ENCODE peak calls at places on chromosomes 13 and 19, in four cellular contexts. One of them, this sample, is unnamed.
A peak's percentile ranks its signal among the peaks of the same experiment; 100 is the strongest.

GRCh38 chr13:100210966-100211710 is 122.2 kb downstream of the PCCA start:
- DNase-seq in psoas muscle: no peak
- DNase-seq in upper lobe of right lung: no peak
- DNase-seq in fibroblast of villous mesenchyme: no peak
- DNase-seq in this sample: peak; percentile 23

GRCh38 chr13:83515267-83515666 is 367.0 kb downstream of the SLITRK1 start:
- DNase-seq in psoas muscle: no peak
- DNase-seq in upper lobe of right lung: no peak
- DNase-seq in fibroblast of villous mesenchyme: no peak
- DNase-seq in this sample: peak; percentile 46

GRCh38 chr19:41425174-41426115 is 1.7 kb downstream of the B3GNT8 start:
- DNase-seq in psoas muscle: no peak
- DNase-seq in upper lobe of right lung: no peak
- DNase-seq in fibroblast of villous mesenchyme: no peak
- DNase-seq in this sample: no peak

GRCh38 chr13:111253334-111253872 is 67.0 kb upstream of the TEX29 start:
- DNase-seq in psoas muscle: no peak
- DNase-seq in upper lobe of right lung: no peak
- DNase-seq in fibroblast of villous mesenchyme: peak; percentile 10
- DNase-seq in this sample: peak; percentile 45

GRCh38 chr13:97429681-97430081 is 4.3 kb upstream of the RAP2A start:
- DNase-seq in psoas muscle: no peak
- DNase-seq in upper lobe of right lung: no peak
- DNase-seq in fibroblast of villous mesenchyme: peak; percentile 41
- DNase-seq in this sample: peak; percentile 72

GRCh38 chr13:53151692-53152421 is 123.2 kb downstream of the OLFM4 start:
- DNase-seq in psoas muscle: no peak
- DNase-seq in upper lobe of right lung: no peak
- DNase-seq in fibroblast of villous mesenchyme: peak; percentile 1
- DNase-seq in this sample: peak; percentile 32

GRCh38 chr19:743168-743687 is 7.7 kb upstream of the MISP start:
- DNase-seq in psoas muscle: no peak
- DNase-seq in upper lobe of right lung: no peak
- DNase-seq in fibroblast of villous mesenchyme: no peak
- DNase-seq in this sample: no peak

GRCh38 chr13:54185785-54186184 is 1157.2 kb downstream of the OLFM4 start:
- DNase-seq in psoas muscle: no peak
- DNase-seq in upper lobe of right lung: no peak
- DNase-seq in fibroblast of villous mesenchyme: no peak
- DNase-seq in this sample: no peak

GRCh38 chr13:42056146-42056545 is 7.7 kb downstream of the DGKH start:
- DNase-seq in psoas muscle: no peak
- DNase-seq in upper lobe of right lung: no peak
- DNase-seq in fibroblast of villous mesenchyme: no peak
- DNase-seq in this sample: no peak

GRCh38 chr13:90867336-90867683 is 480.2 kb upstream of the MIR17HG start:
- DNase-seq in psoas muscle: peak; percentile 46
- DNase-seq in upper lobe of right lung: peak; percentile 73
- DNase-seq in fibroblast of villous mesenchyme: peak; percentile 56
- DNase-seq in this sample: peak; percentile 66

GRCh38 chr13:51768378-51768921 is 35.5 kb downstream of the DHRS12 start:
- DNase-seq in psoas muscle: no peak
- DNase-seq in upper lobe of right lung: no peak
- DNase-seq in fibroblast of villous mesenchyme: no peak
- DNase-seq in this sample: no peak

GRCh38 chr13:27709779-27710178 is 82.5 kb upstream of the GSX1 start:
- DNase-seq in psoas muscle: no peak
- DNase-seq in upper lobe of right lung: no peak
- DNase-seq in fibroblast of villous mesenchyme: no peak
- DNase-seq in this sample: no peak

GRCh38 chr13:95698047-95698749 is 21.3 kb downstream of the DNAJC3 start:
- DNase-seq in psoas muscle: no peak
- DNase-seq in upper lobe of right lung: no peak
- DNase-seq in fibroblast of villous mesenchyme: peak; percentile 36
- DNase-seq in this sample: no peak

GRCh38 chr19:46608581-46609345 is 7.6 kb downstream of the CALM3 start:
- DNase-seq in psoas muscle: peak; percentile 27
- DNase-seq in upper lobe of right lung: peak; percentile 60
- DNase-seq in fibroblast of villous mesenchyme: no peak
- DNase-seq in this sample: no peak

GRCh38 chr13:44191504-44192171 is 182.0 kb upstream of the SERP2 start:
- DNase-seq in psoas muscle: no peak
- DNase-seq in upper lobe of right lung: no peak
- DNase-seq in fibroblast of villous mesenchyme: peak; percentile 83
- DNase-seq in this sample: peak; percentile 89

GRCh38 chr13:20441879-20442278 is 83.8 kb downstream of the CRYL1 start:
- DNase-seq in psoas muscle: no peak
- DNase-seq in upper lobe of right lung: no peak
- DNase-seq in fibroblast of villous mesenchyme: peak; percentile 12
- DNase-seq in this sample: no peak

GRCh38 chr19:6457958-6458694 is 1.5 kb downstream of the SLC25A23 start:
- DNase-seq in psoas muscle: no peak
- DNase-seq in upper lobe of right lung: no peak
- DNase-seq in fibroblast of villous mesenchyme: no peak
- DNase-seq in this sample: no peak

GRCh38 chr19:46574533-46574932 is 26.6 kb upstream of the CALM3 start:
- DNase-seq in psoas muscle: no peak
- DNase-seq in upper lobe of right lung: no peak
- DNase-seq in fibroblast of villous mesenchyme: peak; percentile 22
- DNase-seq in this sample: no peak

GRCh38 chr13:106047859-106048258 is 487.6 kb downstream of the EFNB2 start:
- DNase-seq in psoas muscle: no peak
- DNase-seq in upper lobe of right lung: no peak
- DNase-seq in fibroblast of villous mesenchyme: no peak
- DNase-seq in this sample: no peak

GRCh38 chr19:15128162-15128770 is 21.1 kb downstream of the SYDE1 start:
- DNase-seq in psoas muscle: no peak
- DNase-seq in upper lobe of right lung: no peak
- DNase-seq in fibroblast of villous mesenchyme: no peak
- DNase-seq in this sample: no peak

GRCh38 chr19:33841685-33842084 is 45.0 kb downstream of the KCTD15 start:
- DNase-seq in psoas muscle: no peak
- DNase-seq in upper lobe of right lung: peak; percentile 23
- DNase-seq in fibroblast of villous mesenchyme: no peak
- DNase-seq in this sample: no peak

GRCh38 chr13:111153977-111154332 is 38.8 kb downstream of the ARHGEF7 start:
- DNase-seq in psoas muscle: no peak
- DNase-seq in upper lobe of right lung: no peak
- DNase-seq in fibroblast of villous mesenchyme: peak; percentile 44
- DNase-seq in this sample: peak; percentile 35

GRCh38 chr13:113905942-113906341 is 42.1 kb upstream of the GAS6 start:
- DNase-seq in psoas muscle: no peak
- DNase-seq in upper lobe of right lung: no peak
- DNase-seq in fibroblast of villous mesenchyme: no peak
- DNase-seq in this sample: no peak

GRCh38 chr19:14167013-14167593 is 30.7 kb upstream of the ASF1B start:
- DNase-seq in psoas muscle: no peak
- DNase-seq in upper lobe of right lung: no peak
- DNase-seq in fibroblast of villous mesenchyme: no peak
- DNase-seq in this sample: no peak

GRCh38 chr13:104949840-104950805 is 1585.3 kb downstream of the EFNB2 start:
- DNase-seq in psoas muscle: no peak
- DNase-seq in upper lobe of right lung: no peak
- DNase-seq in fibroblast of villous mesenchyme: peak; percentile 11
- DNase-seq in this sample: no peak

GRCh38 chr13:102703721-102704035 is 8.8 kb upstream of the METTL21C start:
- DNase-seq in psoas muscle: no peak
- DNase-seq in upper lobe of right lung: no peak
- DNase-seq in fibroblast of villous mesenchyme: no peak
- DNase-seq in this sample: no peak

GRCh38 chr13:65808061-65808460 is 1422.1 kb downstream of the PCDH9 start:
- DNase-seq in psoas muscle: no peak
- DNase-seq in upper lobe of right lung: no peak
- DNase-seq in fibroblast of villous mesenchyme: peak; percentile 5
- DNase-seq in this sample: no peak

GRCh38 chr19:48900477-48901452 is 653 bp downstream of the NUCB1 start:
- DNase-seq in psoas muscle: peak; percentile 64
- DNase-seq in upper lobe of right lung: no peak
- DNase-seq in fibroblast of villous mesenchyme: peak; percentile 59
- DNase-seq in this sample: peak; percentile 46

GRCh38 chr13:41587490-41587889 is 130.1 kb downstream of the RGCC start:
- DNase-seq in psoas muscle: no peak
- DNase-seq in upper lobe of right lung: no peak
- DNase-seq in fibroblast of villous mesenchyme: no peak
- DNase-seq in this sample: no peak

GRCh38 chr19:46975918-46976782 is 43.5 kb upstream of the NPAS1 start:
- DNase-seq in psoas muscle: peak; percentile 99
- DNase-seq in upper lobe of right lung: peak; percentile 92
- DNase-seq in fibroblast of villous mesenchyme: peak; percentile 93
- DNase-seq in this sample: peak; percentile 100

GRCh38 chr13:89966524-89966923 is 1381.0 kb upstream of the MIR17HG start:
- DNase-seq in psoas muscle: no peak
- DNase-seq in upper lobe of right lung: no peak
- DNase-seq in fibroblast of villous mesenchyme: no peak
- DNase-seq in this sample: no peak

GRCh38 chr19:28889941-28890645 is 322.9 kb downstream of the UQCRFS1 start:
- DNase-seq in psoas muscle: no peak
- DNase-seq in upper lobe of right lung: no peak
- DNase-seq in fibroblast of villous mesenchyme: no peak
- DNase-seq in this sample: no peak

GRCh38 chr13:97879646-97880297 is 73.7 kb upstream of the IPO5 start:
- DNase-seq in psoas muscle: no peak
- DNase-seq in upper lobe of right lung: no peak
- DNase-seq in fibroblast of villous mesenchyme: peak; percentile 54
- DNase-seq in this sample: peak; percentile 93

GRCh38 chr19:35118268-35119026 is 2.8 kb downstream of the FXYD3 start:
- DNase-seq in psoas muscle: no peak
- DNase-seq in upper lobe of right lung: peak; percentile 89
- DNase-seq in fibroblast of villous mesenchyme: no peak
- DNase-seq in this sample: no peak

GRCh38 chr13:98717256-98717655 is 35.2 kb downstream of the SLC15A1 start:
- DNase-seq in psoas muscle: no peak
- DNase-seq in upper lobe of right lung: no peak
- DNase-seq in fibroblast of villous mesenchyme: no peak
- DNase-seq in this sample: no peak

GRCh38 chr19:33868076-33868735 is 71.5 kb downstream of the KCTD15 start:
- DNase-seq in psoas muscle: no peak
- DNase-seq in upper lobe of right lung: no peak
- DNase-seq in fibroblast of villous mesenchyme: no peak
- DNase-seq in this sample: no peak

GRCh38 chr19:27392027-27392632 is 1820.8 kb downstream of the UQCRFS1 start:
- DNase-seq in psoas muscle: peak; percentile 10
- DNase-seq in upper lobe of right lung: peak; percentile 22
- DNase-seq in fibroblast of villous mesenchyme: no peak
- DNase-seq in this sample: no peak

GRCh38 chr13:76350399-76350798 is 535.8 kb downstream of the KCTD12 start:
- DNase-seq in psoas muscle: no peak
- DNase-seq in upper lobe of right lung: no peak
- DNase-seq in fibroblast of villous mesenchyme: peak; percentile 52
- DNase-seq in this sample: no peak

GRCh38 chr19:7188682-7189629 is 105.3 kb downstream of the INSR start:
- DNase-seq in psoas muscle: no peak
- DNase-seq in upper lobe of right lung: no peak
- DNase-seq in fibroblast of villous mesenchyme: no peak
- DNase-seq in this sample: peak; percentile 63

GRCh38 chr13:79246575-79246949 is 159.5 kb downstream of the RBM26 start:
- DNase-seq in psoas muscle: no peak
- DNase-seq in upper lobe of right lung: no peak
- DNase-seq in fibroblast of villous mesenchyme: no peak
- DNase-seq in this sample: no peak
- TF ChIP-seq CTCF in psoas muscle: no peak
- TF ChIP-seq CTCF in upper lobe of right lung: no peak
- TF ChIP-seq CTCF in fibroblast of villous mesenchyme: no peak
- TF ChIP-seq CTCF in this sample: no peak

GRCh38 chr19:17577698-17578097 is 22.2 kb downstream of the COLGALT1 start:
- DNase-seq in psoas muscle: no peak
- DNase-seq in upper lobe of right lung: no peak
- DNase-seq in fibroblast of villous mesenchyme: no peak
- DNase-seq in this sample: no peak
- H3K4me3 ChIP-seq in psoas muscle: no peak overlapping the region
- H3K4me3 ChIP-seq in upper lobe of right lung: no peak overlapping the region
- H3K4me3 ChIP-seq in fibroblast of villous mesenchyme: no peak overlapping the region
- H3K4me3 ChIP-seq in this sample: no peak overlapping the region

GRCh38 chr19:4587527-4587926 is 28.0 kb upstream of the SEMA6B start:
- DNase-seq in psoas muscle: no peak
- DNase-seq in upper lobe of right lung: no peak
- DNase-seq in fibroblast of villous mesenchyme: no peak
- DNase-seq in this sample: no peak

GRCh38 chr19:4591296-4591695 is 31.8 kb upstream of the SEMA6B start:
- DNase-seq in psoas muscle: no peak
- DNase-seq in upper lobe of right lung: no peak
- DNase-seq in fibroblast of villous mesenchyme: no peak
- DNase-seq in this sample: no peak

GRCh38 chr19:4592445-4592844 is 33.0 kb upstream of the SEMA6B start:
- DNase-seq in psoas muscle: no peak
- DNase-seq in upper lobe of right lung: no peak
- DNase-seq in fibroblast of villous mesenchyme: no peak
- DNase-seq in this sample: no peak

GRCh38 chr19:4590559-4590958 is 31.1 kb upstream of the SEMA6B start:
- DNase-seq in psoas muscle: no peak
- DNase-seq in upper lobe of right lung: no peak
- DNase-seq in fibroblast of villous mesenchyme: no peak
- DNase-seq in this sample: no peak

GRCh38 chr19:4589579-4590410 is 30.3 kb upstream of the SEMA6B start:
- DNase-seq in psoas muscle: no peak
- DNase-seq in upper lobe of right lung: no peak
- DNase-seq in fibroblast of villous mesenchyme: no peak
- DNase-seq in this sample: no peak
- TF ChIP-seq CTCF in psoas muscle: peak; percentile 29
- TF ChIP-seq CTCF in upper lobe of right lung: peak; percentile 21
- TF ChIP-seq CTCF in fibroblast of villous mesenchyme: peak; percentile 51
- TF ChIP-seq CTCF in this sample: peak; percentile 36

GRCh38 chr19:55076321-55076720 is 652 bp downstream of the EPS8L1 start:
- DNase-seq in psoas muscle: no peak
- DNase-seq in upper lobe of right lung: no peak
- DNase-seq in fibroblast of villous mesenchyme: no peak
- DNase-seq in this sample: no peak
- H3K4me3 ChIP-seq in psoas muscle: no peak overlapping the region
- H3K4me3 ChIP-seq in upper lobe of right lung: no peak overlapping the region
- H3K4me3 ChIP-seq in fibroblast of villous mesenchyme: no peak overlapping the region
- H3K4me3 ChIP-seq in this sample: no peak overlapping the region

This sample was measured in AG10803.